ENCODE peak calls at places on chromosomes 12 and 14, in five cellular contexts. W is AG10803, O is RPMI8226, P is lung microvascular endothelial cell, D is tibial artery. S is an unnamed sample.

GRCh38 chr12:43309845-43310405 is 242.1 kb downstream of the ADAMTS20 start:
- DNase-seq in W (peak), P (no peak), O (no peak), D (no peak), S (no peak)

GRCh38 chr12:113208041-113208934 is 13.0 kb upstream of the TPCN1 start:
- DNase-seq in P (peak), D (peak), O (peak), W (peak), S (no peak)

GRCh38 chr12:15244341-15244740 is 23.1 kb upstream of the RERG start:
- DNase-seq in W (no peak), D (no peak), P (no peak), O (no peak), S (no peak)

GRCh38 chr12:121949643-121950397 is 31.4 kb downstream of the CFAP251 start:
- DNase-seq in O (no peak), W (peak), P (peak), D (no peak), S (no peak)

GRCh38 chr12:40055227-40055579 is 50.7 kb downstream of the SLC2A13 start:
- DNase-seq in O (no peak), D (no peak), P (no peak), W (no peak), S (no peak)

GRCh38 chr12:106226884-106227640 is 20.8 kb downstream of the CKAP4 start:
- DNase-seq in O (peak), P (peak), W (peak), D (no peak), S (no peak)

GRCh38 chr12:121379945-121380344 is 20.0 kb upstream of the RNF34 start:
- DNase-seq in O (no peak), W (no peak), D (no peak), P (no peak), S (no peak)

GRCh38 chr12:41932470-41932991 is 212.1 kb downstream of the GXYLT1 start:
- DNase-seq in D (peak), O (peak), P (peak), W (no peak), S (peak)

GRCh38 chr14:61533513-61534255 is 161.6 kb upstream of the HIF1A start:
- DNase-seq in P (no peak), W (no peak), O (no peak), D (no peak), S (peak)

GRCh38 chr14:36556811-36557433 is 25.5 kb downstream of the NKX2-8 start:
- DNase-seq in W (peak), P (peak), D (no peak), O (peak), S (no peak)

S was measured in ascending aorta.